ENCODE peak calls at places on chromosomes 2 and 18, in ten cellular contexts. One of them, this sample, is unnamed.

GRCh38 chr2:190718652-190719526 is 70.0 kb downstream of the NAB1 start:
- DNase-seq in cardiac muscle cell: peak; percentile 72
- DNase-seq in A549: peak; percentile 55
- DNase-seq in pancreas: no peak
- DNase-seq in body of pancreas: peak; percentile 69
- DNase-seq in psoas muscle: peak; percentile 32
- DNase-seq in keratinocyte: peak; percentile 72
- DNase-seq in ovary: peak; percentile 18
- DNase-seq in heart left ventricle: peak; percentile 42
- DNase-seq in PC-9: peak; percentile 96
- DNase-seq in this sample: peak; percentile 82

GRCh38 chr2:234044157-234044556 is 6.3 kb upstream of the SPP2 start:
- DNase-seq in cardiac muscle cell: peak; percentile 64
- DNase-seq in A549: no peak
- DNase-seq in pancreas: no peak
- DNase-seq in body of pancreas: no peak
- DNase-seq in psoas muscle: no peak
- DNase-seq in keratinocyte: peak; percentile 45
- DNase-seq in ovary: no peak
- DNase-seq in heart left ventricle: no peak
- DNase-seq in PC-9: no peak
- DNase-seq in this sample: no peak

GRCh38 chr2:70442301-70443077 is 111.1 kb downstream of the TGFA start:
- DNase-seq in cardiac muscle cell: no peak
- DNase-seq in A549: no peak
- DNase-seq in pancreas: no peak
- DNase-seq in body of pancreas: no peak
- DNase-seq in psoas muscle: no peak
- DNase-seq in keratinocyte: no peak
- DNase-seq in ovary: no peak
- DNase-seq in heart left ventricle: no peak
- DNase-seq in PC-9: no peak
- DNase-seq in this sample: no peak

GRCh38 chr2:242031481-242032019 is 162.0 kb downstream of the RTP5 start:
- DNase-seq in cardiac muscle cell: peak; percentile 69
- DNase-seq in A549: no peak
- DNase-seq in pancreas: no peak
- DNase-seq in body of pancreas: no peak
- DNase-seq in psoas muscle: no peak
- DNase-seq in keratinocyte: no peak
- DNase-seq in ovary: no peak
- DNase-seq in heart left ventricle: no peak
- DNase-seq in PC-9: no peak
- DNase-seq in this sample: peak; percentile 39

GRCh38 chr2:65103013-65103720 is 26.7 kb downstream of the RAB1A start:
- DNase-seq in cardiac muscle cell: no peak
- DNase-seq in A549: no peak
- DNase-seq in pancreas: no peak
- DNase-seq in body of pancreas: no peak
- DNase-seq in psoas muscle: no peak
- DNase-seq in keratinocyte: no peak
- DNase-seq in ovary: no peak
- DNase-seq in heart left ventricle: no peak
- DNase-seq in PC-9: no peak
- DNase-seq in this sample: no peak

GRCh38 chr2:241111443-241111810 is 9.3 kb upstream of the MTERF4 start:
- DNase-seq in cardiac muscle cell: no peak
- DNase-seq in A549: no peak
- DNase-seq in pancreas: peak; percentile 25
- DNase-seq in body of pancreas: no peak
- DNase-seq in psoas muscle: no peak
- DNase-seq in keratinocyte: no peak
- DNase-seq in ovary: no peak
- DNase-seq in heart left ventricle: no peak
- DNase-seq in PC-9: no peak
- DNase-seq in this sample: no peak

GRCh38 chr2:144254342-144255235 is 265.3 kb downstream of the ZEB2 start:
- DNase-seq in cardiac muscle cell: no peak
- DNase-seq in A549: no peak
- DNase-seq in pancreas: no peak
- DNase-seq in body of pancreas: no peak
- DNase-seq in psoas muscle: no peak
- DNase-seq in keratinocyte: no peak
- DNase-seq in ovary: no peak
- DNase-seq in heart left ventricle: no peak
- DNase-seq in PC-9: no peak
- DNase-seq in this sample: no peak

GRCh38 chr2:187174582-187174981 is 273.5 kb downstream of the CALCRL start:
- DNase-seq in cardiac muscle cell: peak; percentile 7
- DNase-seq in A549: peak; percentile 2
- DNase-seq in pancreas: no peak
- DNase-seq in body of pancreas: no peak
- DNase-seq in psoas muscle: no peak
- DNase-seq in keratinocyte: no peak
- DNase-seq in ovary: no peak
- DNase-seq in heart left ventricle: no peak
- DNase-seq in PC-9: no peak
- DNase-seq in this sample: no peak

GRCh38 chr2:218366621-218367414 is 10.2 kb downstream of the CATIP start:
- DNase-seq in cardiac muscle cell: no peak
- DNase-seq in A549: no peak
- DNase-seq in pancreas: no peak
- DNase-seq in body of pancreas: no peak
- DNase-seq in psoas muscle: no peak
- DNase-seq in keratinocyte: no peak
- DNase-seq in ovary: no peak
- DNase-seq in heart left ventricle: peak; percentile 25
- DNase-seq in PC-9: no peak
- DNase-seq in this sample: no peak

GRCh38 chr2:73986085-73986680 is 1.5 kb downstream of the TET3 start:
- DNase-seq in cardiac muscle cell: no peak
- DNase-seq in A549: no peak
- DNase-seq in pancreas: no peak
- DNase-seq in body of pancreas: no peak
- DNase-seq in psoas muscle: no peak
- DNase-seq in keratinocyte: no peak
- DNase-seq in ovary: no peak
- DNase-seq in heart left ventricle: no peak
- DNase-seq in PC-9: no peak
- DNase-seq in this sample: no peak

GRCh38 chr2:73987948-73988700 is 3.4 kb downstream of the TET3 start:
- DNase-seq in cardiac muscle cell: peak; percentile 43
- DNase-seq in A549: no peak
- DNase-seq in pancreas: no peak
- DNase-seq in body of pancreas: no peak
- DNase-seq in psoas muscle: no peak
- DNase-seq in keratinocyte: no peak
- DNase-seq in ovary: no peak
- DNase-seq in heart left ventricle: no peak
- DNase-seq in PC-9: no peak
- DNase-seq in this sample: no peak

GRCh38 chr2:73984922-73985317 is 210 bp downstream of the TET3 start:
- DNase-seq in cardiac muscle cell: no peak
- DNase-seq in A549: peak; percentile 36
- DNase-seq in pancreas: peak; percentile 89
- DNase-seq in body of pancreas: peak; percentile 57
- DNase-seq in psoas muscle: peak; percentile 60
- DNase-seq in keratinocyte: no peak
- DNase-seq in ovary: peak; percentile 53
- DNase-seq in heart left ventricle: peak; percentile 61
- DNase-seq in PC-9: no peak
- DNase-seq in this sample: no peak

GRCh38 chr2:73985318-73986084 is 791 bp downstream of the TET3 start:
- DNase-seq in cardiac muscle cell: peak; percentile 43
- DNase-seq in A549: peak; percentile 27
- DNase-seq in pancreas: no peak
- DNase-seq in body of pancreas: peak; percentile 54
- DNase-seq in psoas muscle: peak; percentile 63
- DNase-seq in keratinocyte: no peak
- DNase-seq in ovary: peak; percentile 50
- DNase-seq in heart left ventricle: peak; percentile 58
- DNase-seq in PC-9: no peak
- DNase-seq in this sample: no peak

DNA sequence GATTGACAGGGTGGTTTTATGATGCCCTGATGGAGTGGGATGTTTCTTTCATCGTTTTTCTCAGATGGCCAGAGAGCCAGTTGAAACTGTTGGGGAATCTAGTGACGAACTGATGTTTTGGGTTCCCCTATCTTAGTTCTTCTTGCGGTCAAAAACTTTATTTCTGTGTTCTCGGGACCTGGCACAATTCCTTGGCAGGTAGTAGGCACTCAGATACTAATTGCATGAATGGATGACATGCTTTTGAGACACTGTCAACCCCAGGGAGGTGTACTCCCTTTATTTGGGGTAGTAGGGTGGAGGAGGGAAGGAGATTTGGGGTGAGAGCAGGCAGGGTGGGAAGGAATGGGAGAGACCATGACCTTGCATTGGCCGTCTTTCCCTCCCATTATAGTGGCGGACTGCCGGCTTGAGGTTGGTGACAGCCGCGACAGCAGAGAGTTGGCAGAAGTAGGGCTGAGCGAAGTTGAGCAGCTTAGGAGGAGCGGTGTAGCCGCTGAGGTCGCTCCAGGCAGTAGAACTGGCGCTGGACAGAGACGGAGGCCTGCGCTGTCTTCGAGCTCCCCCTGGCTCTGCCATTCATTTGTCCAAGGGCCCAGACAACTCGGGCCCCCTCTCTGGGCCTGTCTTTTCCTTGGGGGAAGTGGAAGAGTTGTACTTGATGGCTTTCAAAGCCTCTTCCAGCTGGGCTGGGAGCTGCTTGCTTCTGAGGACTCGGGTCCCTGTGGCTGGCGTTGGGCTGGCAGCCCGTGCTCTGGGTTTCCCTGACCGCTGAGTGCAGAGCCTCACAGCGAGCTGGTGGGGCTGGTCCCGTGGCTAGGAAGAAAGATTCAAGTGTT is 2.6 kb downstream of the TET3 start:
- DNase-seq in cardiac muscle cell: peak; percentile 60
- DNase-seq in A549: no peak
- DNase-seq in pancreas: peak; percentile 71
- DNase-seq in body of pancreas: peak; percentile 65
- DNase-seq in psoas muscle: no peak
- DNase-seq in keratinocyte: no peak
- DNase-seq in ovary: no peak
- DNase-seq in heart left ventricle: peak; percentile 63
- DNase-seq in PC-9: no peak
- DNase-seq in this sample: no peak
- H3K27ac ChIP-seq in cardiac muscle cell: no peak overlapping the region
- H3K27ac ChIP-seq in A549: no peak overlapping the region
- H3K27ac ChIP-seq in pancreas: no peak overlapping the region
- H3K27ac ChIP-seq in body of pancreas: no peak overlapping the region
- H3K27ac ChIP-seq in psoas muscle: peak overlapping the region; percentile 42
- H3K27ac ChIP-seq in keratinocyte: peak overlapping the region; percentile 15
- H3K27ac ChIP-seq in ovary: no peak overlapping the region
- H3K27ac ChIP-seq in heart left ventricle: no peak overlapping the region
- H3K27ac ChIP-seq in PC-9: no peak overlapping the region
- H3K27ac ChIP-seq in this sample: no peak overlapping the region

DNA sequence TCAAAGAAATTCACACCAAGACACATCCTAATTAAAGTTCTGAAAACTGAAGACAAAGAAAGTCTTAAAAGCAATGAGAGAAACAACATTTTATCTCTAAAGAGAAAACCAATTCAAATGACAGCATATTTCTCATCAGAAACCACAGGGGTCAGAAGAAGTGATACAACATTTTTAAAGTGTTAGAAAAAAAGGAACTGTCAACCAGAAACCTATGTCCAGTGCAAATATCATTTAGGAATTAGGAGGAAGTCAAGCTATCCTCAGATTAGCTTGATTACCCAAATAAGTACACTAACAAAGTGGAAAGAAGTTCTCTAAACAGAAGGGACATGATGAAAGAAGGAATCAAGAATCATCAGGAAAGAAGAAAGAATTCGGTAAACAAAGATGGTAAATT is 59.5 kb upstream of the BCL2L11 start:
- DNase-seq in cardiac muscle cell: no peak
- DNase-seq in A549: no peak
- DNase-seq in pancreas: no peak
- DNase-seq in body of pancreas: no peak
- DNase-seq in psoas muscle: no peak
- DNase-seq in keratinocyte: no peak
- DNase-seq in ovary: no peak
- DNase-seq in heart left ventricle: no peak
- DNase-seq in PC-9: no peak
- DNase-seq in this sample: no peak
- H3K27ac ChIP-seq in cardiac muscle cell: no peak overlapping the region
- H3K27ac ChIP-seq in A549: no peak overlapping the region
- H3K27ac ChIP-seq in pancreas: no peak overlapping the region
- H3K27ac ChIP-seq in body of pancreas: no peak overlapping the region
- H3K27ac ChIP-seq in psoas muscle: no peak overlapping the region
- H3K27ac ChIP-seq in keratinocyte: no peak overlapping the region
- H3K27ac ChIP-seq in ovary: no peak overlapping the region
- H3K27ac ChIP-seq in heart left ventricle: no peak overlapping the region
- H3K27ac ChIP-seq in PC-9: no peak overlapping the region
- H3K27ac ChIP-seq in this sample: no peak overlapping the region

GRCh38 chr2:101775636-101776035 is 78.1 kb downstream of the MAP4K4 start:
- DNase-seq in cardiac muscle cell: no peak
- DNase-seq in A549: no peak
- DNase-seq in pancreas: no peak
- DNase-seq in body of pancreas: no peak
- DNase-seq in psoas muscle: no peak
- DNase-seq in keratinocyte: no peak
- DNase-seq in ovary: no peak
- DNase-seq in heart left ventricle: no peak
- DNase-seq in PC-9: no peak
- DNase-seq in this sample: no peak
- H3K27ac ChIP-seq in cardiac muscle cell: peak overlapping the region; percentile 18
- H3K27ac ChIP-seq in A549: no peak overlapping the region
- H3K27ac ChIP-seq in pancreas: no peak overlapping the region
- H3K27ac ChIP-seq in body of pancreas: no peak overlapping the region
- H3K27ac ChIP-seq in psoas muscle: no peak overlapping the region
- H3K27ac ChIP-seq in keratinocyte: no peak overlapping the region
- H3K27ac ChIP-seq in ovary: no peak overlapping the region
- H3K27ac ChIP-seq in heart left ventricle: no peak overlapping the region
- H3K27ac ChIP-seq in PC-9: no peak overlapping the region
- H3K27ac ChIP-seq in this sample: no peak overlapping the region

GRCh38 chr18:69755856-69756496 is 191.7 kb downstream of the CD226 start:
- DNase-seq in cardiac muscle cell: no peak
- DNase-seq in A549: no peak
- DNase-seq in pancreas: no peak
- DNase-seq in body of pancreas: no peak
- DNase-seq in psoas muscle: no peak
- DNase-seq in keratinocyte: no peak
- DNase-seq in ovary: no peak
- DNase-seq in heart left ventricle: no peak
- DNase-seq in PC-9: no peak
- DNase-seq in this sample: no peak
- H3K27ac ChIP-seq in cardiac muscle cell: no peak overlapping the region
- H3K27ac ChIP-seq in A549: no peak overlapping the region
- H3K27ac ChIP-seq in pancreas: no peak overlapping the region
- H3K27ac ChIP-seq in body of pancreas: no peak overlapping the region
- H3K27ac ChIP-seq in psoas muscle: no peak overlapping the region
- H3K27ac ChIP-seq in keratinocyte: no peak overlapping the region
- H3K27ac ChIP-seq in ovary: no peak overlapping the region
- H3K27ac ChIP-seq in heart left ventricle: no peak overlapping the region
- H3K27ac ChIP-seq in PC-9: no peak overlapping the region
- H3K27ac ChIP-seq in this sample: no peak overlapping the region